ENCODE peak calls at places on chromosomes 16 and 17, in ten cellular contexts. Q, H, O, U, M, W, L, A, G and J are unnamed samples.

GRCh38 chr17:31492880-31493655 is 101.6 kb downstream of the RAB11FIP4 start:
- DNase-seq in U (no peak), Q (peak; percentile 23), W (peak; percentile 75), O (no peak), A (peak; percentile 76), L (peak; percentile 24), G (peak; percentile 45), H (peak; percentile 92), M (peak; percentile 86), J (no peak)

GRCh38 chr17:4771519-4772234 is at the start of gene TM4SF5:
- DNase-seq in L (no peak), W (no peak), H (no peak), Q (no peak), M (no peak), O (no peak), G (no peak), U (no peak), A (no peak), J (no peak)

GRCh38 chr16:55513616-55514015 is 4.7 kb downstream of the LPCAT2 start:
- DNase-seq in U (no peak), G (no peak), H (no peak), M (no peak), L (no peak), O (no peak), W (no peak), A (no peak), Q (no peak), J (no peak)

GRCh38 chr16:3065742-3066439 is 451 bp downstream of the IL32 start:
- DNase-seq in L (no peak), G (no peak), Q (no peak), A (no peak), O (no peak), W (no peak), U (no peak), M (peak; percentile 89), H (no peak), J (no peak)

GRCh38 chr16:84136331-84137125 is 8.4 kb downstream of the HSDL1 start:
- DNase-seq in U (no peak), O (no peak), W (no peak), Q (no peak), L (no peak), G (no peak), M (no peak), H (no peak), A (no peak), J (no peak)

GRCh38 chr17:36946726-36947091 is 2.0 kb upstream of the AATF start:
- DNase-seq in U (no peak), G (no peak), Q (no peak), A (no peak), W (no peak), L (no peak), O (no peak), H (no peak), M (no peak), J (no peak)

GRCh38 chr17:80724723-80725388 is 180.2 kb downstream of the RPTOR start:
- DNase-seq in A (no peak), O (no peak), U (peak; percentile 39), L (no peak), W (no peak), G (no peak), Q (no peak), H (no peak), M (peak; percentile 37), J (no peak)

GRCh38 chr17:18626152-18626870 is 17.9 kb downstream of the TBC1D28 start:
- DNase-seq in H (no peak), O (no peak), G (no peak), M (no peak), L (no peak), Q (no peak), W (no peak), A (no peak), U (no peak), J (peak; percentile 65)

GRCh38 chr16:66511615-66512500 is 38.1 kb downstream of the TK2 start:
- DNase-seq in O (peak; percentile 46), H (peak; percentile 35), Q (no peak), M (no peak), W (no peak), A (no peak), U (peak; percentile 72), G (no peak), L (no peak), J (no peak)

GRCh38 chr16:22075776-22076175 is 16.6 kb upstream of the VWA3A start:
- DNase-seq in W (no peak), H (no peak), U (peak; percentile 13), A (no peak), L (no peak), O (no peak), M (no peak), Q (no peak), G (no peak), J (no peak)

GRCh38 chr16:4290236-4290830 is 17.5 kb upstream of the TFAP4 start:
- DNase-seq in W (no peak), Q (no peak), U (peak; percentile 75), O (no peak), M (no peak), L (no peak), H (peak; percentile 77), A (no peak), G (no peak), J (no peak)

GRCh38 chr17:1455291-1455747 is 713 bp downstream of the CRK start:
- DNase-seq in A (peak; percentile 76), L (no peak), G (no peak), H (peak; percentile 61), Q (peak; percentile 55), U (peak; percentile 72), M (no peak), W (peak; percentile 15), O (peak; percentile 65), J (no peak)

GRCh38 chr17:73211745-73212144 is 18.9 kb downstream of the COG1 start:
- DNase-seq in A (no peak), H (peak; percentile 48), Q (no peak), L (no peak), U (no peak), M (peak; percentile 75), G (no peak), O (no peak), W (peak; percentile 34), J (no peak)

GRCh38 chr16:23757937-23758619 is 3.3 kb downstream of the CHP2 start:
- DNase-seq in H (no peak), A (no peak), U (no peak), L (no peak), Q (no peak), G (no peak), M (no peak), O (no peak), W (no peak), J (peak; percentile 34)

GRCh38 chr17:59074494-59074893 is 32.2 kb downstream of the TRIM37 start:
- DNase-seq in H (no peak), W (no peak), Q (no peak), O (no peak), L (no peak), G (no peak), U (peak; percentile 38), M (no peak), A (no peak), J (no peak)

GRCh38 chr17:40373999-40374398 is 9.5 kb upstream of the GJD3 start:
- DNase-seq in Q (no peak), G (no peak), O (no peak), L (no peak), A (no peak), M (no peak), H (no peak), W (no peak), U (no peak), J (no peak)

GRCh38 chr17:48997103-48997826 is at the start of gene IGF2BP1:
- DNase-seq in H (peak; percentile 93), G (no peak), M (peak; percentile 70), L (no peak), O (peak; percentile 77), U (peak; percentile 38), W (no peak), Q (no peak), A (no peak), J (peak; percentile 86)

GRCh38 chr16:86300746-86301480 is 209.4 kb upstream of the FOXF1 start:
- DNase-seq in Q (no peak), O (peak; percentile 36), L (no peak), H (peak; percentile 86), U (no peak), G (no peak), M (no peak), A (no peak), W (no peak), J (no peak)

GRCh38 chr16:89410794-89411309 is 79.5 kb downstream of the ANKRD11 start:
- DNase-seq in L (peak; percentile 37), G (no peak), A (peak; percentile 86), O (no peak), H (no peak), U (peak; percentile 52), W (no peak), Q (peak; percentile 45), M (no peak), J (peak; percentile 96)

GRCh38 chr16:58306327-58306726 is 11.5 kb upstream of the PRSS54 start:
- DNase-seq in U (peak; percentile 11), A (no peak), Q (no peak), G (no peak), M (peak; percentile 72), H (peak; percentile 57), W (peak; percentile 28), O (peak; percentile 36), L (no peak), J (no peak)

GRCh38 chr16:87854053-87854906 is 15.0 kb downstream of the SLC7A5 start:
- DNase-seq in G (no peak), M (no peak), W (no peak), O (no peak), H (no peak), L (no peak), A (no peak), Q (no peak), U (peak; percentile 61), J (no peak)

GRCh38 chr17:76585649-76586593 is at the start of gene ST6GALNAC2:
- DNase-seq in G (no peak), Q (peak; percentile 72), U (peak; percentile 17), M (peak; percentile 71), O (peak; percentile 40), H (peak; percentile 81), L (no peak), A (peak; percentile 72), W (no peak), J (peak; percentile 87)

GRCh38 chr16:85894266-85894665 is 4.7 kb upstream of the IRF8 start:
- DNase-seq in G (no peak), W (no peak), H (no peak), A (no peak), L (no peak), O (peak; percentile 37), M (peak; percentile 58), U (no peak), Q (no peak), J (no peak)

GRCh38 chr17:29412780-29413565 is 22.8 kb downstream of the TAOK1 start:
- DNase-seq in A (no peak), U (peak; percentile 91), W (no peak), Q (no peak), L (no peak), G (no peak), H (peak; percentile 65), M (no peak), O (no peak), J (peak; percentile 23)

GRCh38 chr16:49890876-49891275 is 35.0 kb upstream of the ZNF423 start:
- DNase-seq in M (peak; percentile 57), H (peak; percentile 69), Q (no peak), W (no peak), O (peak; percentile 77), A (no peak), L (no peak), G (no peak), U (no peak), J (no peak)

GRCh38 chr16:4693296-4693955 is at the start of gene NUDT16L1:
- DNase-seq in L (peak; percentile 93), H (peak; percentile 96), Q (peak; percentile 98), O (peak; percentile 96), M (peak; percentile 98), U (peak; percentile 92), G (peak; percentile 99), W (peak; percentile 98), A (peak; percentile 98), J (peak; percentile 99)

GRCh38 chr16:35841632-35842031 is 2382.2 kb downstream of the TP53TG3F start:
- DNase-seq in H (no peak), O (no peak), G (no peak), M (no peak), A (no peak), W (no peak), L (no peak), Q (no peak), U (no peak), J (no peak)

GRCh38 chr17:74566132-74566753 is 1.1 kb downstream of the CD300H start:
- DNase-seq in O (peak; percentile 82), M (no peak), A (no peak), W (no peak), H (peak; percentile 58), G (no peak), Q (peak; percentile 21), L (no peak), U (no peak), J (no peak)